ENCODE peak calls at places on chromosomes 3 and 15, in nine cellular contexts. One of them, this sample, is unnamed. For H3K4me1, the result is how much of the 10 kb centered on the place peaks cover.

GRCh38 chr15:75554717-75555116 is 24.4 kb downstream of the PTPN9 start:
- DNase-seq in cardiac muscle cell: peak
- DNase-seq in A549: no peak
- DNase-seq in right lobe of liver: no peak
- DNase-seq in A673: no peak
- DNase-seq in OCI-LY7: no peak
- DNase-seq in SJSA1: no peak
- DNase-seq in uterus: no peak
- DNase-seq in Panc1: no peak
- DNase-seq in this sample: no peak

GRCh38 chr15:44064706-44065105 is 130.4 kb downstream of the FRMD5 start:
- DNase-seq in cardiac muscle cell: no peak
- DNase-seq in A549: no peak
- DNase-seq in right lobe of liver: no peak
- DNase-seq in A673: no peak
- DNase-seq in OCI-LY7: no peak
- DNase-seq in SJSA1: no peak
- DNase-seq in uterus: no peak
- DNase-seq in Panc1: no peak
- DNase-seq in this sample: no peak

GRCh38 chr3:52052831-52053306 is 3.5 kb downstream of the DUSP7 start:
- DNase-seq in cardiac muscle cell: peak
- DNase-seq in A549: peak
- DNase-seq in right lobe of liver: peak
- DNase-seq in A673: peak
- DNase-seq in OCI-LY7: peak
- DNase-seq in SJSA1: peak
- DNase-seq in uterus: peak
- DNase-seq in Panc1: no peak
- DNase-seq in this sample: peak

GRCh38 chr15:56739964-56740640 is 6.8 kb upstream of the ZNF280D start:
- DNase-seq in cardiac muscle cell: no peak
- DNase-seq in A549: no peak
- DNase-seq in right lobe of liver: no peak
- DNase-seq in A673: peak
- DNase-seq in OCI-LY7: peak
- DNase-seq in SJSA1: no peak
- DNase-seq in uterus: no peak
- DNase-seq in Panc1: no peak
- DNase-seq in this sample: no peak

GRCh38 chr15:57560976-57561711 is 30.6 kb upstream of the MYZAP start:
- DNase-seq in cardiac muscle cell: peak
- DNase-seq in A549: peak
- DNase-seq in right lobe of liver: peak
- DNase-seq in A673: peak
- DNase-seq in OCI-LY7: peak
- DNase-seq in SJSA1: peak
- DNase-seq in uterus: peak
- DNase-seq in Panc1: peak
- DNase-seq in this sample: peak

GRCh38 chr3:189685854-189686253 is 54.7 kb downstream of the TP63 start:
- DNase-seq in cardiac muscle cell: no peak
- DNase-seq in A549: no peak
- DNase-seq in right lobe of liver: no peak
- DNase-seq in A673: peak
- DNase-seq in OCI-LY7: no peak
- DNase-seq in SJSA1: no peak
- DNase-seq in uterus: no peak
- DNase-seq in Panc1: no peak
- DNase-seq in this sample: no peak

GRCh38 chr15:52162260-52162659 is 28.9 kb downstream of the GNB5 start:
- DNase-seq in cardiac muscle cell: no peak
- DNase-seq in A549: no peak
- DNase-seq in right lobe of liver: no peak
- DNase-seq in A673: no peak
- DNase-seq in OCI-LY7: no peak
- DNase-seq in SJSA1: no peak
- DNase-seq in uterus: no peak
- DNase-seq in Panc1: no peak
- DNase-seq in this sample: no peak

GRCh38 chr15:35548435-35548834 is 2.5 kb upstream of the DPH6 start:
- DNase-seq in cardiac muscle cell: no peak
- DNase-seq in A549: no peak
- DNase-seq in right lobe of liver: no peak
- DNase-seq in A673: peak
- DNase-seq in OCI-LY7: no peak
- DNase-seq in SJSA1: no peak
- DNase-seq in uterus: no peak
- DNase-seq in Panc1: no peak
- DNase-seq in this sample: no peak

GRCh38 chr15:78394981-78395619 is 42.9 kb upstream of the IREB2 start:
- DNase-seq in cardiac muscle cell: peak
- DNase-seq in A549: no peak
- DNase-seq in right lobe of liver: peak
- DNase-seq in A673: peak
- DNase-seq in OCI-LY7: no peak
- DNase-seq in SJSA1: no peak
- DNase-seq in uterus: no peak
- DNase-seq in Panc1: no peak
- DNase-seq in this sample: no peak

GRCh38 chr3:154122096-154122911 is 1.1 kb downstream of the ARHGEF26 start:
- DNase-seq in cardiac muscle cell: peak
- DNase-seq in A549: peak
- DNase-seq in right lobe of liver: no peak
- DNase-seq in A673: peak
- DNase-seq in OCI-LY7: no peak
- DNase-seq in SJSA1: no peak
- DNase-seq in uterus: peak
- DNase-seq in Panc1: no peak
- DNase-seq in this sample: no peak

GRCh38 chr3:94433811-94434210 is 370.9 kb downstream of the NSUN3 start:
- DNase-seq in cardiac muscle cell: no peak
- DNase-seq in A549: no peak
- DNase-seq in right lobe of liver: no peak
- DNase-seq in A673: no peak
- DNase-seq in OCI-LY7: no peak
- DNase-seq in SJSA1: no peak
- DNase-seq in uterus: no peak
- DNase-seq in Panc1: no peak
- DNase-seq in this sample: no peak

GRCh38 chr15:87955284-87955909 is 301.1 kb downstream of the NTRK3 start:
- DNase-seq in cardiac muscle cell: no peak
- DNase-seq in A549: no peak
- DNase-seq in right lobe of liver: no peak
- DNase-seq in A673: no peak
- DNase-seq in OCI-LY7: no peak
- DNase-seq in SJSA1: no peak
- DNase-seq in uterus: no peak
- DNase-seq in Panc1: no peak
- DNase-seq in this sample: no peak

GRCh38 chr3:160616721-160617120 is 51.4 kb upstream of the KPNA4 start:
- DNase-seq in cardiac muscle cell: peak
- DNase-seq in A549: no peak
- DNase-seq in right lobe of liver: no peak
- DNase-seq in A673: no peak
- DNase-seq in OCI-LY7: no peak
- DNase-seq in SJSA1: no peak
- DNase-seq in uterus: no peak
- DNase-seq in Panc1: no peak
- DNase-seq in this sample: no peak

GRCh38 chr15:89371145-89372044 is 36.8 kb upstream of the POLG start:
- DNase-seq in cardiac muscle cell: no peak
- DNase-seq in A549: no peak
- DNase-seq in right lobe of liver: no peak
- DNase-seq in A673: no peak
- DNase-seq in OCI-LY7: no peak
- DNase-seq in SJSA1: no peak
- DNase-seq in uterus: no peak
- DNase-seq in Panc1: no peak
- DNase-seq in this sample: no peak

GRCh38 chr3:177039875-177040274 is 157.4 kb downstream of the TBL1XR1 start:
- DNase-seq in cardiac muscle cell: no peak
- DNase-seq in A549: no peak
- DNase-seq in right lobe of liver: no peak
- DNase-seq in A673: no peak
- DNase-seq in OCI-LY7: no peak
- DNase-seq in SJSA1: no peak
- DNase-seq in uterus: no peak
- DNase-seq in Panc1: no peak
- DNase-seq in this sample: no peak

GRCh38 chr3:54917172-54917571 is 10.7 kb downstream of the LRTM1 start:
- DNase-seq in cardiac muscle cell: no peak
- DNase-seq in A549: no peak
- DNase-seq in right lobe of liver: no peak
- DNase-seq in A673: no peak
- DNase-seq in OCI-LY7: no peak
- DNase-seq in SJSA1: no peak
- DNase-seq in uterus: no peak
- DNase-seq in Panc1: no peak
- DNase-seq in this sample: no peak

GRCh38 chr3:53680026-53680425 is 166.2 kb downstream of the CHDH start:
- DNase-seq in cardiac muscle cell: peak
- DNase-seq in A549: no peak
- DNase-seq in right lobe of liver: no peak
- DNase-seq in A673: no peak
- DNase-seq in OCI-LY7: no peak
- DNase-seq in SJSA1: no peak
- DNase-seq in uterus: peak
- DNase-seq in Panc1: no peak
- DNase-seq in this sample: no peak

GRCh38 chr3:46946856-46947544 is 29.5 kb downstream of the CCDC12 start:
- DNase-seq in cardiac muscle cell: no peak
- DNase-seq in A549: peak
- DNase-seq in right lobe of liver: no peak
- DNase-seq in A673: no peak
- DNase-seq in OCI-LY7: no peak
- DNase-seq in SJSA1: peak
- DNase-seq in uterus: no peak
- DNase-seq in Panc1: no peak
- DNase-seq in this sample: peak

GRCh38 chr15:82750831-82751181 is 41.1 kb upstream of the AP3B2 start:
- DNase-seq in cardiac muscle cell: no peak
- DNase-seq in A549: peak
- DNase-seq in right lobe of liver: no peak
- DNase-seq in A673: no peak
- DNase-seq in OCI-LY7: peak
- DNase-seq in SJSA1: no peak
- DNase-seq in uterus: no peak
- DNase-seq in Panc1: no peak
- DNase-seq in this sample: peak

GRCh38 chr15:65246939-65247338 is 35.7 kb upstream of the CILP start:
- DNase-seq in cardiac muscle cell: no peak
- DNase-seq in A549: no peak
- DNase-seq in right lobe of liver: no peak
- DNase-seq in A673: no peak
- DNase-seq in OCI-LY7: no peak
- DNase-seq in SJSA1: no peak
- DNase-seq in uterus: no peak
- DNase-seq in Panc1: no peak
- DNase-seq in this sample: no peak

GRCh38 chr15:65245096-65245849 is 34.0 kb upstream of the CILP start:
- DNase-seq in cardiac muscle cell: peak
- DNase-seq in A549: no peak
- DNase-seq in right lobe of liver: no peak
- DNase-seq in A673: no peak
- DNase-seq in OCI-LY7: no peak
- DNase-seq in SJSA1: no peak
- DNase-seq in uterus: peak
- DNase-seq in Panc1: no peak
- DNase-seq in this sample: no peak

GRCh38 chr15:65248506-65248905 is 37.2 kb upstream of the CILP start:
- DNase-seq in cardiac muscle cell: no peak
- DNase-seq in A549: no peak
- DNase-seq in right lobe of liver: no peak
- DNase-seq in A673: no peak
- DNase-seq in OCI-LY7: no peak
- DNase-seq in SJSA1: no peak
- DNase-seq in uterus: no peak
- DNase-seq in Panc1: no peak
- DNase-seq in this sample: no peak

GRCh38 chr15:65246026-65246714 is 34.9 kb upstream of the CILP start:
- DNase-seq in cardiac muscle cell: peak
- DNase-seq in A549: no peak
- DNase-seq in right lobe of liver: no peak
- DNase-seq in A673: no peak
- DNase-seq in OCI-LY7: no peak
- DNase-seq in SJSA1: no peak
- DNase-seq in uterus: peak
- DNase-seq in Panc1: no peak
- DNase-seq in this sample: no peak

GRCh38 chr15:65249641-65250040 is 37.0 kb downstream of the PARP16 start:
- DNase-seq in cardiac muscle cell: no peak
- DNase-seq in A549: no peak
- DNase-seq in right lobe of liver: no peak
- DNase-seq in A673: no peak
- DNase-seq in OCI-LY7: no peak
- DNase-seq in SJSA1: no peak
- DNase-seq in uterus: no peak
- DNase-seq in Panc1: no peak
- DNase-seq in this sample: no peak
- H3K27ac ChIP-seq in cardiac muscle cell: peak
- H3K27ac ChIP-seq in A549: no peak
- H3K27ac ChIP-seq in right lobe of liver: no peak
- H3K27ac ChIP-seq in A673: no peak
- H3K27ac ChIP-seq in OCI-LY7: no peak
- H3K27ac ChIP-seq in SJSA1: no peak
- H3K27ac ChIP-seq in uterus: peak
- H3K27ac ChIP-seq in Panc1: no peak
- H3K27ac ChIP-seq in this sample: no peak

GRCh38 chr15:50067254-50067653 is 51.8 kb downstream of the ATP8B4 start:
- DNase-seq in cardiac muscle cell: no peak
- DNase-seq in A549: no peak
- DNase-seq in right lobe of liver: no peak
- DNase-seq in A673: no peak
- DNase-seq in OCI-LY7: no peak
- DNase-seq in SJSA1: no peak
- DNase-seq in uterus: no peak
- DNase-seq in Panc1: no peak
- DNase-seq in this sample: peak
- H3K4me1 ChIP-seq in cardiac muscle cell: under half
- H3K4me1 ChIP-seq in A549: under half
- H3K4me1 ChIP-seq in right lobe of liver: under half
- H3K4me1 ChIP-seq in A673: under half
- H3K4me1 ChIP-seq in OCI-LY7: under half
- H3K4me1 ChIP-seq in SJSA1: under half
- H3K4me1 ChIP-seq in uterus: under half
- H3K4me1 ChIP-seq in Panc1: under half
- H3K4me1 ChIP-seq in this sample: under half

GRCh38 chr15:101090460-101090853 is 161.4 kb downstream of the CHSY1 start:
- DNase-seq in cardiac muscle cell: no peak
- DNase-seq in A549: no peak
- DNase-seq in right lobe of liver: no peak
- DNase-seq in A673: no peak
- DNase-seq in OCI-LY7: no peak
- DNase-seq in SJSA1: no peak
- DNase-seq in uterus: no peak
- DNase-seq in Panc1: no peak
- DNase-seq in this sample: no peak
- H3K27ac ChIP-seq in cardiac muscle cell: no peak
- H3K27ac ChIP-seq in A549: no peak
- H3K27ac ChIP-seq in right lobe of liver: peak
- H3K27ac ChIP-seq in A673: no peak
- H3K27ac ChIP-seq in OCI-LY7: no peak
- H3K27ac ChIP-seq in SJSA1: no peak
- H3K27ac ChIP-seq in uterus: peak
- H3K27ac ChIP-seq in Panc1: no peak
- H3K27ac ChIP-seq in this sample: no peak

GRCh38 chr3:22537560-22537959 is 665.6 kb upstream of the UBE2E2 start:
- DNase-seq in cardiac muscle cell: no peak
- DNase-seq in A549: no peak
- DNase-seq in right lobe of liver: no peak
- DNase-seq in A673: no peak
- DNase-seq in OCI-LY7: no peak
- DNase-seq in SJSA1: no peak
- DNase-seq in uterus: no peak
- DNase-seq in Panc1: no peak
- DNase-seq in this sample: no peak
- H3K4me1 ChIP-seq in cardiac muscle cell: under half
- H3K4me1 ChIP-seq in A549: under half
- H3K4me1 ChIP-seq in right lobe of liver: under half
- H3K4me1 ChIP-seq in A673: under half
- H3K4me1 ChIP-seq in OCI-LY7: under half
- H3K4me1 ChIP-seq in SJSA1: under half
- H3K4me1 ChIP-seq in uterus: under half
- H3K4me1 ChIP-seq in Panc1: under half
- H3K4me1 ChIP-seq in this sample: under half

This sample was measured in small intestine.